ENCODE peak calls at places on chromosome 2, in eight cellular contexts. A is heart right ventricle, L is A549, C is epithelial cell of esophagus, I is mammary epithelial cell, F is endothelial cell, P is fibroblast of lung, T is coronary artery. E is an unnamed sample.

GRCh38 chr2:113700186-113700841 is 56.1 kb downstream of the SLC35F5 start:
- DNase-seq in A (peak), L (peak), C (no peak), I (no peak), F (no peak), P (peak), T (no peak), E (no peak)

GRCh38 chr2:71843391-71843850 is 304.2 kb downstream of the CYP26B1 start:
- DNase-seq in A (no peak), L (peak), C (peak), I (peak), F (no peak), P (peak), T (no peak), E (no peak)

GRCh38 chr2:146278881-146279280 is 1565.9 kb upstream of the ACVR2A start:
- DNase-seq in A (no peak), L (no peak), C (no peak), I (no peak), F (no peak), P (no peak), T (no peak), E (no peak)

GRCh38 chr2:75896779-75897366 is 186.2 kb upstream of the GCFC2 start:
- DNase-seq in A (no peak), L (peak), C (peak), I (peak), F (peak), P (no peak), T (no peak), E (no peak)

GRCh38 chr2:64212346-64212745 is 68.1 kb upstream of the PELI1 start:
- DNase-seq in A (no peak), L (peak), C (peak), I (peak), F (no peak), P (peak), T (no peak), E (no peak)

GRCh38 chr2:72895759-72896281 is 8.6 kb downstream of the SPR start:
- DNase-seq in A (peak), L (no peak), C (peak), I (no peak), F (peak), P (peak), T (no peak), E (no peak)

GRCh38 chr2:196149926-196150325 is 21.5 kb downstream of the STK17B start:
- DNase-seq in A (no peak), L (no peak), C (no peak), I (no peak), F (no peak), P (no peak), T (no peak), E (no peak)

GRCh38 chr2:73260338-73260984 is 23.8 kb downstream of the FBXO41 start:
- DNase-seq in A (no peak), L (peak), C (peak), I (peak), F (peak), P (peak), T (no peak), E (no peak)

DNA sequence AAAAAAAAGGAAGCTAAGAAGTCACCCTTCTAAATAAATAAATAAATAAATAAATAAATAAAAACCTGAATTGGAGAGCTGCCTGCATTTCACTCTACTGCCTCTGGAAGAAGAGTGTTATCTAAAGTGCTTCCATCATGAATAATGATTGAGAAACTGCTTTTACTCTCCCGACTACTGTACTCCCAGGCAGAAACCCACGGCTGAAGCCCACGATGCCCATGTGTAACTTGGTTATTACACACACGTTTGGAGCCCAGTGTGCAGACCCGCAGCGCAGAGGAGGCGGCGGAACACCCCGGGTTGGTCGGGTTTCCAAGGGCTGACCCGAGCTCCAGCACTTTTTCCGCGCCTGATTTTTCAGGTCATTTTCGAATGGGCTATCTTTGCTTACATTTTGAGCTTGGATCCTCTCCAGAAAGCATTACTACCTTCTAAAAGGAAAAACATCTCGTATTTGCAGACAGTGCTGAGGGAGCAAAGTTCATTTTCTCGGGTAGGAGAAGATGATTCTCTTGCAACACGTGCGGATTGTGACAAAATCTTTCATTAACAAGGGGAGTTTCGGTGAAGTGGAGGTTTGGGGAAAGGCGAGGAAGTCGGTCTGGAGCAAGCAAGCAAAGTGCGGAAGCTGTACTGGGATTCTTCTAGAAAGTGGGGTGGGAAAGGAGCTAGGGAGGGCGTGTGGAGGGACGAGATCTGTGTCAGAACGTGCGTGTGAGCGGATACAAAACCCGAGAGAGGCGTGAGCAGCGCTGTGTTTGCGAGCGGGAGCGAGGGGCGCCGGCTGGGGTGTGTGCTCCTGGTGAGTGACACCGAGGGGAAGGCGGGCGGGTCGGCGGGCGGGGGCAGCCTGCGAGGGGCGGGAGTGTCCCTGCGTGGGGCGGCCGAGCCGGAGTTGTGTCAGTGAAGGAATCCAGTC is at the start of gene SPATS2L:
- DNase-seq in A (peak), L (peak), C (peak), I (peak), F (peak), P (peak), T (peak), E (peak)
- TF ChIP-seq CTCF in A (no peak), L (no peak), C (no peak), I (peak), F (no peak), P (no peak), T (no peak), E (peak)

GRCh38 chr2:135909976-135910375 is 33.7 kb upstream of the MCM6 start:
- DNase-seq in A (no peak), L (no peak), C (no peak), I (no peak), F (no peak), P (no peak), T (no peak), E (no peak)

GRCh38 chr2:135916232-135916631 is 40.0 kb upstream of the MCM6 start:
- DNase-seq in A (no peak), L (peak), C (peak), I (peak), F (no peak), P (peak), T (no peak), E (no peak)

GRCh38 chr2:135914485-135914884 is 38.2 kb upstream of the MCM6 start:
- DNase-seq in A (no peak), L (no peak), C (no peak), I (no peak), F (no peak), P (no peak), T (no peak), E (no peak)

DNA sequence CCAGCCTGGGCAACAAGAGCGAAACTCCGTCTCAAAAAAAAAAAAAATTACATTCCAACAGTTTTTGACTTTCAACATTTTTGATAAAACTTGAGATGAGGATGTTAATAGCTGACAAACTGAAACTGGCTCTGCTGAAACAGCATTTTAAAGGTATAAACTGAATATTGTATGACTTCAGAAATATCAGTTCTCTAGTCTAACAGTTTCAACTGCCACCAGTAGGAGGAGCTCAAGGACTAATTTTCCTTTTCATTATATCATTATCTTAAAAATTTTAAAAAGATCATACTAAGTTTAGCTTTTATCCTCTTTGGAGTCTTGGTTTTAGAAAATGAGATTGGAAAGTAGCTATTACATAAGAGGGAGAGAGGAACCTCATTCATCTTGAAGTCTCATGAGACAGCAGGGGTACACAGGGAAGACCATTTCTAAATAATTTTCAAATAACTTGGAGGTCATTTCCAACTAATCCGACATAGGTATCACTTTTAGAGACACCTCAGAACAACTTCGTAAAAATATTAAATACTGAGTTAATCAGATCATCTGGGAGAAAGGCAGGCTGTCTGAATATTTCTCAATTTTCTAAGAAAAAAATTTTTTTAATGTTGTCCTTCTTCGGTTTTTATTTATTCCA is 37.6 kb upstream of the MCM6 start:
- DNase-seq in A (no peak), L (peak), C (peak), I (peak), F (peak), P (peak), T (no peak), E (no peak)
- TF ChIP-seq CTCF in A (peak), L (peak), C (peak), I (peak), F (peak), P (peak), T (peak), E (peak)

GRCh38 chr2:68157402-68158133 is at the start of gene PNO1:
- DNase-seq in A (peak), L (peak), C (peak), I (peak), F (peak), P (peak), T (peak), E (peak)
- TF ChIP-seq CTCF in A (no peak), L (no peak), C (no peak), I (no peak), F (no peak), P (no peak), T (no peak), E (no peak)

GRCh38 chr2:238069021-238069709 is 8.4 kb downstream of the SCLY start:
- DNase-seq in A (no peak), L (no peak), C (no peak), I (no peak), F (no peak), P (no peak), T (no peak), E (peak)

GRCh38 chr2:238065447-238065846 is 4.6 kb downstream of the SCLY start:
- DNase-seq in A (no peak), L (no peak), C (no peak), I (no peak), F (no peak), P (no peak), T (no peak), E (no peak)

GRCh38 chr2:238066218-238066617 is 5.4 kb downstream of the SCLY start:
- DNase-seq in A (no peak), L (no peak), C (no peak), I (no peak), F (no peak), P (no peak), T (no peak), E (peak)

GRCh38 chr2:238069877-238070276 is 9.1 kb downstream of the SCLY start:
- DNase-seq in A (no peak), L (no peak), C (no peak), I (no peak), F (no peak), P (no peak), T (no peak), E (peak)

GRCh38 chr2:238067939-238068338 is 7.1 kb downstream of the SCLY start:
- DNase-seq in A (no peak), L (no peak), C (no peak), I (no peak), F (no peak), P (no peak), T (no peak), E (no peak)
- TF ChIP-seq CTCF in A (no peak), L (no peak), C (no peak), I (no peak), F (no peak), P (no peak), T (no peak), E (no peak)

GRCh38 chr2:100246163-100247145 is 75.8 kb downstream of the LONRF2 start:
- DNase-seq in A (no peak), L (peak), C (no peak), I (no peak), F (peak), P (no peak), T (peak), E (no peak)
- TF ChIP-seq CTCF in A (peak), L (no peak), C (peak), I (peak), F (peak), P (peak), T (peak), E (peak)

DNA sequence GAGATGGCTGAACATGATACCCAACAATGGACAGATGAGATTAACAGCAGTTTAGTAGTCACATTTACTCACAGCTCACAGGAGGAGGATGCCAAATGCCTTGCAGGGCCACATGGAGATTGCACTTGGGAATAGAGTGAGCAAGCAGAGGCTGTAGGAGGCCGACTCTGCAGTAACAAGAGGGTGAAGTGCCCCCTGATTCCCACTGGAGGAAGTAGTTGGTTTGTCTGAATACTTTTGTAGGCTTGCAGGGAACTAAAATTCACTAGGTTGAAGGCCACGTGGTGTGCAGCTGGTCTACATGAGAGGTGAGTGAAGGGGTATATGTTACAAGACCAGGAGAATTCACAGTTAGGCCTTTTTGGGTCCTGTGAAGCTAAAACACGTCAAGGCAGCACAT is 419.3 kb upstream of the TNP1 start:
- DNase-seq in A (no peak), L (no peak), C (no peak), I (no peak), F (no peak), P (no peak), T (no peak), E (no peak)
- TF ChIP-seq CTCF in A (no peak), L (no peak), C (no peak), I (no peak), F (no peak), P (no peak), T (no peak), E (no peak)

DNA sequence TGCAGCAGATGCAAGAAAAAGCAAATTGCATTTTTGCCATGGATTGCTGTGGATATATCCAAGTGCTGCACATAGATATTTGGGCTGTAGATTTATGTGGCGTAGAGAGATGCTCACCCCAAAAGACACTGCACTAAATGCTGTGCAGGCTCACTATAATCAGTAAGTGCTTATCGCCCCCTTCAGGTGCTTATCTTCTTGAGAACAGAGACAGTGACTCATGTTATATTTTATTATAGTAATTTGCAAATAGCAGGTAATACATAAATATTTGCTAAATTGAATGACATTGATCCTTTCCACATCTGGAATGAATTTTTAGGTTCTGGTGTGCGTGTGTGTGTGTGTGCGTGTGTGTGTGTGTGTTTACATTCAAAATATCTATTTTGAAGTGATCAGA is 36.8 kb upstream of the PLEKHM3 start:
- DNase-seq in A (no peak), L (peak), C (peak), I (peak), F (peak), P (peak), T (no peak), E (no peak)
- TF ChIP-seq CTCF in A (no peak), L (peak), C (peak), I (peak), F (peak), P (peak), T (no peak), E (peak)

GRCh38 chr2:119028327-119029174 is 86.6 kb downstream of the MARCO start:
- DNase-seq in A (no peak), L (peak), C (peak), I (peak), F (peak), P (peak), T (no peak), E (no peak)
- TF ChIP-seq CTCF in A (peak), L (peak), C (peak), I (peak), F (peak), P (peak), T (no peak), E (peak)

GRCh38 chr2:170986566-170987258 is 57.7 kb downstream of the GORASP2 start:
- DNase-seq in A (no peak), L (no peak), C (no peak), I (no peak), F (no peak), P (no peak), T (no peak), E (no peak)

GRCh38 chr2:170996316-170996715 is 67.3 kb downstream of the GORASP2 start:
- DNase-seq in A (no peak), L (no peak), C (no peak), I (no peak), F (no peak), P (peak), T (no peak), E (no peak)

DNA sequence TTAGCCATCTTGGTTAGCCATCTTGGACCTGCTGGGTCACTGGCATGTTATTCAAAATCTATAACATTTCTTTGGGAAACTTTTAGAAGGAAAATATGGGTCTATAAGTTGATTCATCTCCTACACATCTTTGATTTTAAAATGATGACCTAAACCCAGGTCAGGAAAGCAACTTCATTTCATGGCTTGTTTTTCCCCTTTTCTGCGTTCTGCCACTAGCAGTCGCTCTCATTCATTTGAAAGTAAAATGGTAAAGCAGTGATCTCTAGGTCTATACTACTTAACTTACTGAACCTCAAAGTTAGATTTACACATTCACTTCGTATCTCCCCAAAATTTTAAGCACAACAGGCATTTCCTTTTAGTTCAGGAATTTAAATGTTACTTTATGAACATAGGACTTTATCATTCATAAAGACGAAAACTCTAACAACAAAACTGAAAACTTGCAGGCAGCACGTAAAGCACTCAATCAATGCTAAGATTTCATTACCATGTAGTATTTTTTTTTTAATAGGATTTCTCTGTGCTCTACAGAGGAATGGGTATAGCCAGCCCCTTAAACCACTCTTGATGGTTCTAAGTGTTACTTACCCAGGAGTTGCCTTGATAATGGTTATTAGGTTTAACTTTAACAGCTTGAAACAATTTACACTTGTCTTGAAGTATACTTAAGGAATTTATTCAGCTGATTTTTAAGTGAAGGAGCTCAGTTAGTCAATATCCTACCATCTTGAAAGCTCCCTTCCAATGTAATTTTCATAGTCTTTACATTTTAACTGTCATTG is 62.5 kb downstream of the GORASP2 start:
- DNase-seq in A (no peak), L (no peak), C (no peak), I (no peak), F (no peak), P (no peak), T (no peak), E (no peak)
- TF ChIP-seq CTCF in A (no peak), L (peak), C (peak), I (no peak), F (no peak), P (no peak), T (no peak), E (no peak)

GRCh38 chr2:47518497-47519146 is 115.7 kb downstream of the MSH2 start:
- DNase-seq in A (no peak), L (no peak), C (no peak), I (no peak), F (no peak), P (no peak), T (no peak), E (no peak)
- TF ChIP-seq CTCF in A (no peak), L (no peak), C (no peak), I (no peak), F (no peak), P (no peak), T (no peak), E (no peak)

E was measured in osteocyte.